ENCODE peak calls at places on chromosome 16, in four cellular contexts. V, I, G and X are unnamed samples.

GRCh38 chr16:24906199-24906808 is 60.5 kb downstream of the SLC5A11 start:
- DNase-seq in V (peak), I (peak), G (no peak), X (no peak)

GRCh38 chr16:71929048-71929447 is 33.7 kb downstream of the IST1 start:
- DNase-seq in V (no peak), I (peak), G (no peak), X (no peak)

GRCh38 chr16:88351521-88352101 is 31.1 kb upstream of the ZNF469 start:
- DNase-seq in V (no peak), I (no peak), G (no peak), X (no peak)

GRCh38 chr16:88002749-88003148 is 51.5 kb downstream of the BANP start:
- DNase-seq in V (no peak), I (no peak), G (no peak), X (no peak)

GRCh38 chr16:50858877-50859627 is 117.2 kb downstream of the CYLD start:
- DNase-seq in V (no peak), I (no peak), G (no peak), X (no peak)

GRCh38 chr16:3511286-3512180 is 10.7 kb downstream of the CLUAP1 start:
- DNase-seq in V (no peak), I (no peak), G (no peak), X (no peak)

GRCh38 chr16:65116818-65117430 is 4.9 kb downstream of the CDH11 start:
- DNase-seq in V (no peak), I (no peak), G (no peak), X (no peak)

GRCh38 chr16:3101018-3101840 is 2.1 kb upstream of the ZSCAN10 start:
- DNase-seq in V (peak), I (no peak), G (peak), X (no peak)

GRCh38 chr16:81560979-81561657 is 116.5 kb downstream of the CMIP start:
- DNase-seq in V (peak), I (no peak), G (no peak), X (no peak)

GRCh38 chr16:30541502-30542329 is 7.1 kb upstream of the ZNF747 start:
- DNase-seq in V (peak), I (peak), G (no peak), X (no peak)

GRCh38 chr16:84907046-84907445 is 87.3 kb downstream of the CRISPLD2 start:
- DNase-seq in V (no peak), I (no peak), G (no peak), X (peak)

GRCh38 chr16:10197003-10197402 is 14.8 kb upstream of the GRIN2A start:
- DNase-seq in V (no peak), I (no peak), G (no peak), X (no peak)

GRCh38 chr16:24753437-24753836 is 24.0 kb downstream of the TNRC6A start:
- DNase-seq in V (peak), I (no peak), G (no peak), X (no peak)

GRCh38 chr16:84970447-84971127 is 40.7 kb downstream of the ZDHHC7 start:
- DNase-seq in V (peak), I (peak), G (peak), X (peak)

GRCh38 chr16:85366031-85366763 is 246.9 kb upstream of the GSE1 start:
- DNase-seq in V (no peak), I (no peak), G (no peak), X (no peak)